ENCODE peak calls at places on chromosomes 4 and X, in four cellular contexts. E is left ventricle myocardium inferior, U is GM10248, O is kidney. Z is an unnamed sample.

GRCh38 chr4:55077577-55077976 is 47.8 kb downstream of the KDR start:
- DNase-seq in E (no peak), U (no peak), O (no peak), Z (no peak)

GRCh38 chr4:158796370-158797140 is 27.7 kb downstream of the FNIP2 start:
- DNase-seq in E (no peak), U (no peak), O (no peak), Z (no peak)

GRCh38 chrX:9626379-9626778 is 139.3 kb downstream of the GPR143 start:
- DNase-seq in E (no peak), U (no peak), O (no peak), Z (no peak)

GRCh38 chr4:92580816-92581215 is 277.1 kb downstream of the GRID2 start:
- DNase-seq in E (no peak), U (no peak), O (no peak), Z (no peak)

GRCh38 chrX:386239-386767 is 404 bp downstream of the PPP2R3B start:
- DNase-seq in E (no peak), U (no peak), O (no peak), Z (peak)

GRCh38 chrX:102899940-102900916 is 36.8 kb upstream of the RAB40AL start:
- DNase-seq in E (peak), U (peak), O (no peak), Z (peak)

GRCh38 chr4:102787096-102787867 is 26.5 kb upstream of the MANBA start:
- DNase-seq in E (no peak), U (no peak), O (no peak), Z (no peak)

GRCh38 chrX:16552546-16552945 is 97.4 kb upstream of the S100G start:
- DNase-seq in E (no peak), U (no peak), O (no peak), Z (no peak)

GRCh38 chrX:57822398-57822797 is 87.9 kb downstream of the ZXDA start:
- DNase-seq in E (no peak), U (no peak), O (no peak), Z (no peak)

GRCh38 chrX:154654372-154654771 is 993 bp upstream of the CTAG2 start:
- DNase-seq in E (no peak), U (no peak), O (no peak), Z (peak)

GRCh38 chr4:54233697-54234496 is 4.8 kb downstream of the PDGFRA start:
- DNase-seq in E (peak), U (peak), O (peak), Z (peak)

GRCh38 chrX:141176586-141177451 is at the start of gene LDOC1:
- DNase-seq in E (peak), U (peak), O (peak), Z (no peak)

GRCh38 chrX:55524487-55524886 is 34.8 kb upstream of the USP51 start:
- DNase-seq in E (no peak), U (no peak), O (no peak), Z (no peak)

GRCh38 chr4:143085224-143085623 is 99.5 kb upstream of the USP38 start:
- DNase-seq in E (no peak), U (no peak), O (no peak), Z (no peak)

GRCh38 chr4:7425171-7425570 is 9.6 kb downstream of the PSAPL1 start:
- DNase-seq in E (peak), U (no peak), O (peak), Z (no peak)

GRCh38 chr4:108834787-108835384 is 72.0 kb upstream of the ETNPPL start:
- DNase-seq in E (no peak), U (peak), O (no peak), Z (peak)

GRCh38 chr4:159105063-159105414 is 2.2 kb downstream of the RAPGEF2 start:
- DNase-seq in E (no peak), U (no peak), O (no peak), Z (no peak)

GRCh38 chr4:150418757-150419410 is 163.1 kb upstream of the MAB21L2 start:
- DNase-seq in E (no peak), U (no peak), O (no peak), Z (no peak)

DNA sequence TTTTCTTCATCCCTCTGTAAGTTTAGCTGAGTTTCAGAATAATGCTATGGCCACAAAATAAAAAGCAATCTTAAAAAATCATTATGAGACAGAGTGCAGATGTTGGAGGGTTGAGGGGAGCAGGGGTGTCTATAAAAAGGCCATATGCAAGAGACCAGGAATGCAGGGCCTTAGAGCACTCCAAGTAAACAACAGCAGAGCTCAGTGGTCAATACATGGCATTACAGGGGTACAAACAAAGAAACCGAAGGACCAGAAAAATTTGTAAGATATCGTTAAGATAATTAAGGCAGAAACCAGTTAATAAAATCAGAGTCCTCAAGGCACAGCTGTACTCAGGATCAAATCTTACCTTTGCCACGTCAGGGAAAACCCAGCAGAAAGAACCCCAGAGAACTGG is 28.4 kb upstream of the NDST3 start:
- DNase-seq in E (no peak), U (no peak), O (no peak), Z (no peak)
- TF ChIP-seq CTCF in E (no peak), U (no peak), O (no peak), Z (no peak)

GRCh38 chr4:73251384-73251783 is 7.2 kb downstream of the ANKRD17 start:
- DNase-seq in E (no peak), U (no peak), O (no peak), Z (no peak)
- TF ChIP-seq CTCF in E (no peak), U (no peak), O (no peak), Z (no peak)

GRCh38 chr4:176635372-176636261 is 157.1 kb downstream of the VEGFC start:
- DNase-seq in E (no peak), U (no peak), O (no peak), Z (no peak)
- TF ChIP-seq CTCF in E (no peak), U (no peak), O (no peak), Z (no peak)

GRCh38 chr4:2660596-2661211 is 95.4 kb downstream of the TNIP2 start:
- DNase-seq in E (no peak), U (no peak), O (no peak), Z (no peak)
- TF ChIP-seq CTCF in E (no peak), U (no peak), O (no peak), Z (no peak)

DNA sequence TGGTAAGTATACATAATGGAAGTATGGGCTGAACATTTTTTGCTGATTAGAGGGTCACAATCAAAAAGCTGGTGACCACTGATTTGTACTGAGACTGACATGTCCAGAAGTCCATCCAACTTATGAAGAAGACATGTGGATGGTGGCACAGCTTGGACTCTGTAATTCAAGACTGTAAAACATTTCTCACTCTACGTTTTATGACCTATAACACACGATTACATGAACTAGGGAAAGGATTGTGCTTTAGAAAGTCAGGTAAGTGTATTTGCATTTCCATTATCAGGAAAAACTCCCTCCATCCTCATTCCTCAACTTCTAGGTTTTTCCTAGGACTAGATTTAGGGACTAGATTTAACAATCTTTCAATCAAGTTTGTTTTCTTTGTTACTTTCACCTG is 30.5 kb upstream of the OCIAD2 start:
- DNase-seq in E (no peak), U (no peak), O (no peak), Z (no peak)
- TF ChIP-seq CTCF in E (no peak), U (no peak), O (no peak), Z (no peak)

DNA sequence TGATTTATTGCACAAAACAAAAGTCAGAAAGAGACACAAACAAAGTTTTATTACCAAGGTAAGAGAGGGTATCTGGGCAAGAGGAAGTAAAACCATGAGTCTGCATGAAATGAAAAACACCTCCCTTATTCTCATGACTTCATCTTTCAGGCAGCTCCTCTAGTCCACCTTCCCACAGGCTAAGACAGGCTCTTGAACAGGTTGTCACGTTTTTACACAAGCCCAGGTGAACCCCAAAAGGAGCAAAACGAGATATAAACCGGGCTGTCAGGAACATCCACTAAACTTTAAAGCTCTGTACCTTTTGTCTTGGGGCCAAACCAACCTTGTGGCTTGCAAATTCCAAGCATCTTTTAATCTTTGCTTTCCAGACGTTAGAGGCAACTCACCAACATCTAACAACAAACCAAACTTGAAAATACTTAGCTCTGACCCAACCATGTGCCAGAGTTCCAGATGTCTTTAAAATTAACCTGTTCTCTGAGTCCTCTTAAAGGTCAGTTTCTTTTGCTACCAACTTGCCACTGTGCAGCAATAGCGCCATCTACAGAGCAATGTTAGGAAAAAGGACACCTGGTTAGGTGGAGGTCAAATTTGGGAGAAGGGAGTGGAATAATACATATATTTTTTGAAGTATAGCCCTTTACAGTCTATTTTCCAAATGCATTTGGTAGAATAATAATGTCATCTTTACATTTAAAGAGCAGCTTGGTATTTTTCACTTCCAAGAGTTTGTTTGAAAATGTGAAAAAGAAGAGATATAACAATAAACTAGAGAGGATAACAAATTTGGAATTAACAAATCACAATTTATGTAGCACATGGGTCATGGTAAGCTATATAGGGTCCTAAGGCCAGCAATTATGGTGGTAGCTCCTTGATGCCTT is 73.1 kb downstream of the QRFPR start:
- DNase-seq in E (no peak), U (peak), O (no peak), Z (peak)
- TF ChIP-seq CTCF in E (peak), U (peak), O (peak), Z (peak)

DNA sequence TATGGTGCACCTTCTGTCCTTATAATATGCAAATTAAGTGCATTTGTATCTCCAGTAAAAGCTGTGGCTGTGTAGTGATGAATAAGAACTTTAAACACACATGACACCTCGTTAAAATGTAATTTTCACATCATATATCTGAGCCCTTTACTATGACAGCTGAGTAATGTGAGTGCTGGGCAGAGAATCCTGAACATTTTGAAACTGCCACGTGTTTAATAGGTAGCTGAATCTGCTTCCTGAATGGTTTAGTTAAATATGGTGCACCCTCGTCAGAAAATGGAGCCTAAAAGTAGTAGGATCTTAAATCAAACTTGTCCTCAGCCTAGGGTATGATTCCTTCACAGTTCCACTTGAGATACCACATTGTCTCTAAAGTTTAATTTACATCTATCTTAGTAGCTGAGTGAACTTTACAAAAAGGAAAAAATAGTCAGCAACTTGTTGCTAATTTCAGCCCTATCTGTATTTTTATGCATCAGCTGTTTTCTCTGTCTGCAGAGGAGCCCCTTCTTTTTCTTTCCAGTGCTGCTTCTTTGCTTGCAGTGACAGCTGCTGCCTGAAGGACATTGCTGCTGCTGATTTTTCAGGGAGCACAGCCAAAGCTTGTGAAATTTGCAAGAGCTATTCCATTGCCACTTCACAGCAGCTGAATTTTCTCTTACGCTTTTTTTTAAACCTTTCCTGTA is 541.0 kb downstream of the ADGRL3 start:
- DNase-seq in E (no peak), U (no peak), O (no peak), Z (no peak)
- TF ChIP-seq CTCF in E (peak), U (no peak), O (no peak), Z (no peak)